ENCODE peak calls at places on chromosomes 2 and 18, in eight cellular contexts. O is neural crest cell; M is HuH-7; Y is left ventricle myocardium superior; L is lung; A is iPS-NIHi11; U is activated naive CD4-positive, alpha-beta T cell; K is colonic mucosa. C is an unnamed sample.

GRCh38 chr18:3664563-3665178 is 214.7 kb downstream of the TGIF1 start:
- DNase-seq in L (no peak), O (peak; percentile 24), M (no peak), A (no peak), Y (no peak), U (no peak), K (no peak), C (no peak)

GRCh38 chr18:31685097-31686082 is 1.0 kb upstream of the B4GALT6 start:
- DNase-seq in L (peak; percentile 55), K (peak; percentile 82), Y (peak; percentile 82), O (peak; percentile 69), U (peak; percentile 29), A (peak; percentile 93), M (peak; percentile 41), C (no peak)

GRCh38 chr2:226963528-226963927 is 127.7 kb downstream of the RHBDD1 start:
- DNase-seq in O (no peak), U (no peak), M (no peak), L (no peak), Y (no peak), A (no peak), K (no peak), C (no peak)

GRCh38 chr2:188189356-188189755 is 102.3 kb upstream of the GULP1 start:
- DNase-seq in M (no peak), O (no peak), U (no peak), L (no peak), A (no peak), Y (no peak), K (no peak), C (no peak)

GRCh38 chr2:232315049-232315922 is 63.3 kb upstream of the ALPP start:
- DNase-seq in Y (peak; percentile 53), U (peak; percentile 57), L (peak; percentile 65), A (no peak), M (no peak), K (no peak), O (no peak), C (no peak)

GRCh38 chr18:43596106-43596712 is 318.9 kb upstream of the SYT4 start:
- DNase-seq in L (no peak), M (peak; percentile 31), O (no peak), Y (no peak), K (no peak), A (peak; percentile 24), U (no peak), C (no peak)

GRCh38 chr18:44680271-44681038 is at the start of gene SETBP1:
- DNase-seq in L (peak; percentile 58), M (peak; percentile 66), K (peak; percentile 73), U (no peak), O (peak; percentile 57), Y (peak; percentile 75), A (peak; percentile 72), C (no peak)

GRCh38 chr2:160063266-160063665 is 851 bp upstream of the PLA2R1 start:
- DNase-seq in Y (no peak), M (no peak), K (no peak), O (no peak), L (no peak), U (no peak), A (no peak), C (no peak)

GRCh38 chr18:74489631-74490030 is 6.5 kb upstream of the CNDP2 start:
- DNase-seq in K (no peak), U (no peak), L (no peak), A (no peak), O (no peak), Y (no peak), M (no peak), C (no peak)

GRCh38 chr2:239143858-239144712 is 256.7 kb downstream of the HDAC4 start:
- DNase-seq in K (no peak), A (peak; percentile 81), L (peak; percentile 33), O (peak; percentile 38), M (peak; percentile 82), Y (peak; percentile 36), U (no peak), C (no peak)

GRCh38 chr18:78939105-78939504 is 40.5 kb upstream of the SALL3 start:
- DNase-seq in U (no peak), Y (no peak), A (no peak), M (no peak), L (no peak), O (no peak), K (no peak), C (no peak)

GRCh38 chr2:17628349-17629261 is 88.1 kb downstream of the VSNL1 start:
- DNase-seq in A (no peak), M (no peak), U (no peak), L (no peak), K (no peak), O (no peak), Y (no peak), C (no peak)

GRCh38 chr2:84022810-84023431 is 436.2 kb downstream of the SUCLG1 start:
- DNase-seq in K (peak; percentile 55), U (no peak), M (peak; percentile 25), Y (no peak), L (no peak), A (peak; percentile 55), O (peak; percentile 56), C (no peak)

GRCh38 chr18:72233106-72233505 is 311.0 kb downstream of the CBLN2 start:
- DNase-seq in A (no peak), L (no peak), Y (no peak), U (no peak), O (no peak), K (no peak), M (no peak), C (no peak)

GRCh38 chr2:14448340-14448739 is 184.2 kb upstream of the LRATD1 start:
- DNase-seq in M (no peak), Y (no peak), K (no peak), O (no peak), U (no peak), A (no peak), L (no peak), C (no peak)

GRCh38 chr2:239151201-239152131 is 249.4 kb downstream of the HDAC4 start:
- DNase-seq in O (no peak), K (no peak), M (no peak), Y (no peak), L (no peak), U (no peak), A (no peak), C (no peak)

GRCh38 chr2:171889808-171890207 is 4.2 kb downstream of the SLC25A12 start:
- DNase-seq in Y (no peak), L (no peak), U (no peak), O (no peak), A (no peak), K (no peak), M (no peak), C (no peak)

GRCh38 chr2:190889175-190889943 is 8.7 kb downstream of the GLS start:
- DNase-seq in Y (no peak), K (no peak), O (no peak), M (no peak), U (no peak), L (no peak), A (no peak), C (no peak)

GRCh38 chr2:171161425-171162289 is 964 bp upstream of the TLK1 start:
- DNase-seq in A (no peak), O (no peak), M (no peak), K (no peak), U (no peak), L (no peak), Y (no peak), C (no peak)

GRCh38 chr2:237296756-237297155 is 117.2 kb downstream of the COL6A3 start:
- DNase-seq in K (no peak), Y (no peak), M (no peak), L (no peak), O (no peak), A (no peak), U (no peak), C (no peak)

GRCh38 chr18:24273596-24273995 is 124.0 kb downstream of the OSBPL1A start:
- DNase-seq in A (no peak), O (no peak), M (no peak), L (no peak), Y (no peak), K (peak; percentile 41), U (no peak), C (no peak)

GRCh38 chr2:104919127-104919526 is 65.2 kb downstream of the POU3F3 start:
- DNase-seq in M (no peak), L (no peak), A (no peak), O (no peak), U (no peak), K (peak; percentile 57), Y (no peak), C (no peak)

GRCh38 chr18:67500512-67500911 is 16.0 kb downstream of the DSEL start:
- DNase-seq in O (no peak), A (no peak), Y (no peak), U (no peak), L (no peak), M (no peak), K (no peak), C (no peak)

GRCh38 chr2:163771596-163771995 is 35.8 kb upstream of the FIGN start:
- DNase-seq in K (no peak), O (no peak), U (no peak), A (no peak), L (no peak), M (no peak), Y (no peak), C (no peak)

GRCh38 chr2:6410265-6410664 is 455.4 kb downstream of the CMPK2 start:
- DNase-seq in A (no peak), Y (no peak), U (no peak), M (no peak), O (no peak), K (no peak), L (no peak), C (no peak)

GRCh38 chr18:70384181-70384790 is 95.4 kb downstream of the SOCS6 start:
- DNase-seq in A (peak; percentile 36), Y (no peak), O (no peak), K (peak; percentile 35), L (no peak), U (no peak), M (no peak), C (no peak)

GRCh38 chr2:165450141-165450540 is 19.4 kb upstream of the CSRNP3 start:
- DNase-seq in M (no peak), K (no peak), Y (no peak), A (no peak), O (no peak), U (no peak), L (no peak), C (no peak)

GRCh38 chr18:2792395-2792794 is 54.4 kb upstream of the EMILIN2 start:
- DNase-seq in Y (no peak), A (no peak), O (no peak), L (no peak), K (no peak), M (no peak), U (no peak), C (no peak)

GRCh38 chr18:5630057-5630765 is 86.4 kb upstream of the EPB41L3 start:
- DNase-seq in O (peak; percentile 69), A (peak; percentile 94), U (peak; percentile 31), K (peak; percentile 88), Y (peak; percentile 86), L (peak; percentile 84), M (no peak), C (no peak)

GRCh38 chr2:10773841-10774341 is 38.7 kb downstream of the PDIA6 start:
- DNase-seq in M (no peak), O (no peak), A (no peak), U (no peak), K (no peak), Y (no peak), L (no peak), C (no peak)

C was measured in cortex of kidney.